ENCODE peak calls at places on chromosomes 2 and 18, in five cellular contexts. One of them, this sample, is unnamed.

GRCh38 chr2:201621293-201621999 is 21.9 kb downstream of the TMEM237 start:
- DNase-seq in epithelial cell of proximal tubule: no peak
- DNase-seq in mammary epithelial cell: no peak
- DNase-seq in GM10248: no peak
- DNase-seq in tibial nerve: no peak
- DNase-seq in this sample: no peak

GRCh38 chr18:61998335-61998734 is 105.5 kb upstream of the RNF152 start:
- DNase-seq in epithelial cell of proximal tubule: no peak
- DNase-seq in mammary epithelial cell: no peak
- DNase-seq in GM10248: no peak
- DNase-seq in tibial nerve: no peak
- DNase-seq in this sample: no peak

GRCh38 chr2:17540813-17541513 is 467 bp downstream of the VSNL1 start:
- DNase-seq in epithelial cell of proximal tubule: no peak
- DNase-seq in mammary epithelial cell: no peak
- DNase-seq in GM10248: no peak
- DNase-seq in tibial nerve: no peak
- DNase-seq in this sample: no peak

GRCh38 chr2:210475726-210476125 is 833 bp downstream of the LANCL1 start:
- DNase-seq in epithelial cell of proximal tubule: no peak
- DNase-seq in mammary epithelial cell: no peak
- DNase-seq in GM10248: no peak
- DNase-seq in tibial nerve: no peak
- DNase-seq in this sample: no peak

GRCh38 chr2:39141346-39142011 is 20.6 kb upstream of the SOS1 start:
- DNase-seq in epithelial cell of proximal tubule: no peak
- DNase-seq in mammary epithelial cell: no peak
- DNase-seq in GM10248: no peak
- DNase-seq in tibial nerve: no peak
- DNase-seq in this sample: no peak

GRCh38 chr2:233692648-233693047 is at the start of gene UGT1A6:
- DNase-seq in epithelial cell of proximal tubule: no peak
- DNase-seq in mammary epithelial cell: no peak
- DNase-seq in GM10248: no peak
- DNase-seq in tibial nerve: no peak
- DNase-seq in this sample: no peak

GRCh38 chr2:219104107-219105050 is 43.7 kb upstream of the IHH start:
- DNase-seq in epithelial cell of proximal tubule: no peak
- DNase-seq in mammary epithelial cell: peak; percentile 52
- DNase-seq in GM10248: peak; percentile 69
- DNase-seq in tibial nerve: no peak
- DNase-seq in this sample: peak; percentile 12

GRCh38 chr2:192473331-192473730 is 278.6 kb upstream of the TMEFF2 start:
- DNase-seq in epithelial cell of proximal tubule: no peak
- DNase-seq in mammary epithelial cell: peak; percentile 81
- DNase-seq in GM10248: no peak
- DNase-seq in tibial nerve: no peak
- DNase-seq in this sample: no peak

GRCh38 chr2:233247744-233248143 is 3.7 kb upstream of the ATG16L1 start:
- DNase-seq in epithelial cell of proximal tubule: peak; percentile 47
- DNase-seq in mammary epithelial cell: peak; percentile 99
- DNase-seq in GM10248: no peak
- DNase-seq in tibial nerve: no peak
- DNase-seq in this sample: no peak

GRCh38 chr18:79490593-79491551 is 95.1 kb downstream of the NFATC1 start:
- DNase-seq in epithelial cell of proximal tubule: no peak
- DNase-seq in mammary epithelial cell: no peak
- DNase-seq in GM10248: no peak
- DNase-seq in tibial nerve: no peak
- DNase-seq in this sample: no peak

GRCh38 chr2:219178377-219179175 is 501 bp downstream of the RETREG2 start:
- DNase-seq in epithelial cell of proximal tubule: no peak
- DNase-seq in mammary epithelial cell: peak; percentile 32
- DNase-seq in GM10248: peak; percentile 49
- DNase-seq in tibial nerve: peak; percentile 39
- DNase-seq in this sample: no peak

GRCh38 chr2:186702499-186702898 is 8.6 kb downstream of the FAM171B start:
- DNase-seq in epithelial cell of proximal tubule: no peak
- DNase-seq in mammary epithelial cell: no peak
- DNase-seq in GM10248: no peak
- DNase-seq in tibial nerve: no peak
- DNase-seq in this sample: no peak

GRCh38 chr2:26432856-26433255 is 31.1 kb downstream of the DRC1 start:
- DNase-seq in epithelial cell of proximal tubule: no peak
- DNase-seq in mammary epithelial cell: no peak
- DNase-seq in GM10248: no peak
- DNase-seq in tibial nerve: no peak
- DNase-seq in this sample: no peak

GRCh38 chr18:61833387-61833786 is 59.4 kb downstream of the RNF152 start:
- DNase-seq in epithelial cell of proximal tubule: no peak
- DNase-seq in mammary epithelial cell: peak; percentile 32
- DNase-seq in GM10248: no peak
- DNase-seq in tibial nerve: no peak
- DNase-seq in this sample: no peak

GRCh38 chr2:153478289-153479261 is at the start of gene RPRM:
- DNase-seq in epithelial cell of proximal tubule: no peak
- DNase-seq in mammary epithelial cell: peak; percentile 43
- DNase-seq in GM10248: peak; percentile 77
- DNase-seq in tibial nerve: peak; percentile 48
- DNase-seq in this sample: peak; percentile 80

GRCh38 chr18:37393221-37393828 is 172.3 kb downstream of the CELF4 start:
- DNase-seq in epithelial cell of proximal tubule: no peak
- DNase-seq in mammary epithelial cell: no peak
- DNase-seq in GM10248: no peak
- DNase-seq in tibial nerve: no peak
- DNase-seq in this sample: no peak

GRCh38 chr18:37394610-37394965 is 171.0 kb downstream of the CELF4 start:
- DNase-seq in epithelial cell of proximal tubule: no peak
- DNase-seq in mammary epithelial cell: no peak
- DNase-seq in GM10248: no peak
- DNase-seq in tibial nerve: no peak
- DNase-seq in this sample: no peak

GRCh38 chr18:37395138-37395537 is 170.5 kb downstream of the CELF4 start:
- DNase-seq in epithelial cell of proximal tubule: no peak
- DNase-seq in mammary epithelial cell: no peak
- DNase-seq in GM10248: no peak
- DNase-seq in tibial nerve: no peak
- DNase-seq in this sample: no peak

GRCh38 chr18:37392648-37393047 is 172.9 kb downstream of the CELF4 start:
- DNase-seq in epithelial cell of proximal tubule: no peak
- DNase-seq in mammary epithelial cell: no peak
- DNase-seq in GM10248: no peak
- DNase-seq in tibial nerve: no peak
- DNase-seq in this sample: no peak

DNA sequence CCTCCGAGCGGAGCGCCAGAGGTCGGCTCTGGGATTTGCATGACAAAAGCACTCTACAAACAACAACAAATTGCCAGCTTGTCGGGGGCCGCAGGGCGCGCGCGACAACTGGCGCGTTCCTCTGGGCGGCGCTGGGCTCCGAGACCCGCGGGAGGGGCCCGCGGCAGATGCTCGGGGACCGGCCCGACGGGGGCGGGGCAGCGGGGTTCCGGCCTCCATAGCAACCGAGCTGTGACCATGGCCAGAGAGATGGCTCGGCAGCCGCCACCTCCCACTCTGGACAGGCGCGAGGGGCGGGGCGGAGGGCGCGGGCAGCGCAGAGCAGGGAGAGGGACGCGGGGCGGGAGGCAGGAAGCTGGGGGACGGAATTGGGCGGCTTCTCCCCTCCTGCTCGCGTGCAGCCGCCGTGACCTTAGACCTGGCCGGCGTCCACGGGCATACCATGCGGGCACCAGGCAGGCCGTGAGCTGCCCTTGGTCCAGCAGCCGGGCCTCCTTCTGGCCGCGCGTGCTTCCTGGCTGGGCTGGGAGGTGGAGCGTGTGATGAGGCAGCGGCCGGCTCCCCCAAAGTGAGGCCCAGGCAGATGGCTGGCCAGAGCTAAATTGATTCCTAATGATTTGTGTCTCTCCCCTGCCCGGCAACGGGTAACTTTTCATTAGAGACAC is 171.5 kb downstream of the CELF4 start:
- DNase-seq in epithelial cell of proximal tubule: no peak
- DNase-seq in mammary epithelial cell: no peak
- DNase-seq in GM10248: peak; percentile 58
- DNase-seq in tibial nerve: peak; percentile 13
- DNase-seq in this sample: peak; percentile 82
- TF ChIP-seq CTCF in epithelial cell of proximal tubule: no peak
- TF ChIP-seq CTCF in mammary epithelial cell: no peak
- TF ChIP-seq CTCF in GM10248: no peak
- TF ChIP-seq CTCF in tibial nerve: no peak
- TF ChIP-seq CTCF in this sample: no peak

GRCh38 chr2:134300585-134300984 is 46.7 kb downstream of the MGAT5 start:
- DNase-seq in epithelial cell of proximal tubule: no peak
- DNase-seq in mammary epithelial cell: no peak
- DNase-seq in GM10248: no peak
- DNase-seq in tibial nerve: no peak
- DNase-seq in this sample: no peak

GRCh38 chr2:134301099-134301970 is 47.5 kb downstream of the MGAT5 start:
- DNase-seq in epithelial cell of proximal tubule: no peak
- DNase-seq in mammary epithelial cell: peak; percentile 46
- DNase-seq in GM10248: no peak
- DNase-seq in tibial nerve: no peak
- DNase-seq in this sample: no peak

GRCh38 chr2:134295441-134295840 is 41.6 kb downstream of the MGAT5 start:
- DNase-seq in epithelial cell of proximal tubule: no peak
- DNase-seq in mammary epithelial cell: no peak
- DNase-seq in GM10248: no peak
- DNase-seq in tibial nerve: no peak
- DNase-seq in this sample: no peak

GRCh38 chr2:134293719-134294537 is 40.1 kb downstream of the MGAT5 start:
- DNase-seq in epithelial cell of proximal tubule: no peak
- DNase-seq in mammary epithelial cell: peak; percentile 72
- DNase-seq in GM10248: no peak
- DNase-seq in tibial nerve: no peak
- DNase-seq in this sample: no peak

GRCh38 chr2:134299334-134299733 is 45.5 kb downstream of the MGAT5 start:
- DNase-seq in epithelial cell of proximal tubule: no peak
- DNase-seq in mammary epithelial cell: no peak
- DNase-seq in GM10248: no peak
- DNase-seq in tibial nerve: no peak
- DNase-seq in this sample: no peak
- TF ChIP-seq CTCF in epithelial cell of proximal tubule: no peak
- TF ChIP-seq CTCF in mammary epithelial cell: no peak
- TF ChIP-seq CTCF in GM10248: no peak
- TF ChIP-seq CTCF in tibial nerve: no peak
- TF ChIP-seq CTCF in this sample: no peak

DNA sequence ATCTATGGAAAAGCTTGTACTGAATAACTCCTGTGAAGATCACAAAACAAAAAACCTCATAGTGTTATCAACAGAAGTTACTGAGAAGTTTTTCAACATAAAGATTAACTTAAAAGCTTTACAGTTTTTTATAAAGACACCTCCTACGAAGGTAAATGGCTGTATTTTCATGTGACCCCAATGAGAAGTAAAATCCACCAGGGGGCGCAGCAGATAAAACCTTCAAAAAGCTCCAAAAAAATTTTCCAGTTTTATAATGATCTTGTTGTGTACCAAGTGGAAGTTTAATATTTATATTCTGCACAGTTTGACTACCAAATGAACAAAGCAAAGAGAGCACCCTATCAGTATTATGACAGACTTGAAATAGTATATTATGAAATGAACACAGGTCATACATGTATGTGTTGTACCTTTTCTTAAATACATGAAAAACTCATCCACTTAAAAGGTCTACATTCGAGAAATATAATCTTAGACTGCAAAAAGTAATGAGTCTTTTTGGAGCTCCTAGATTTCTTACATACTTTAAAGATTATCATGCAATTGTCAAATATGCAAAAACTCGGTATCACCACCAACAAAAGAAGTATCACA is 38.5 kb downstream of the PNO1 start:
- DNase-seq in epithelial cell of proximal tubule: no peak
- DNase-seq in mammary epithelial cell: peak; percentile 27
- DNase-seq in GM10248: no peak
- DNase-seq in tibial nerve: peak; percentile 53
- DNase-seq in this sample: no peak
- TF ChIP-seq CTCF in epithelial cell of proximal tubule: peak; percentile 58
- TF ChIP-seq CTCF in mammary epithelial cell: peak; percentile 46
- TF ChIP-seq CTCF in GM10248: peak; percentile 39
- TF ChIP-seq CTCF in tibial nerve: peak; percentile 72
- TF ChIP-seq CTCF in this sample: peak; percentile 69

GRCh38 chr18:12686100-12686499 is 16.4 kb downstream of the CEP76 start:
- DNase-seq in epithelial cell of proximal tubule: no peak
- DNase-seq in mammary epithelial cell: peak; percentile 20
- DNase-seq in GM10248: no peak
- DNase-seq in tibial nerve: no peak
- DNase-seq in this sample: no peak
- TF ChIP-seq CTCF in epithelial cell of proximal tubule: peak; percentile 22
- TF ChIP-seq CTCF in mammary epithelial cell: no peak
- TF ChIP-seq CTCF in GM10248: no peak
- TF ChIP-seq CTCF in tibial nerve: no peak
- TF ChIP-seq CTCF in this sample: peak; percentile 26

GRCh38 chr18:49001111-49001510 is 50.3 kb upstream of the SMAD7 start:
- DNase-seq in epithelial cell of proximal tubule: no peak
- DNase-seq in mammary epithelial cell: no peak
- DNase-seq in GM10248: no peak
- DNase-seq in tibial nerve: no peak
- DNase-seq in this sample: no peak
- TF ChIP-seq CTCF in epithelial cell of proximal tubule: no peak
- TF ChIP-seq CTCF in mammary epithelial cell: no peak
- TF ChIP-seq CTCF in GM10248: no peak
- TF ChIP-seq CTCF in tibial nerve: no peak
- TF ChIP-seq CTCF in this sample: no peak

DNA sequence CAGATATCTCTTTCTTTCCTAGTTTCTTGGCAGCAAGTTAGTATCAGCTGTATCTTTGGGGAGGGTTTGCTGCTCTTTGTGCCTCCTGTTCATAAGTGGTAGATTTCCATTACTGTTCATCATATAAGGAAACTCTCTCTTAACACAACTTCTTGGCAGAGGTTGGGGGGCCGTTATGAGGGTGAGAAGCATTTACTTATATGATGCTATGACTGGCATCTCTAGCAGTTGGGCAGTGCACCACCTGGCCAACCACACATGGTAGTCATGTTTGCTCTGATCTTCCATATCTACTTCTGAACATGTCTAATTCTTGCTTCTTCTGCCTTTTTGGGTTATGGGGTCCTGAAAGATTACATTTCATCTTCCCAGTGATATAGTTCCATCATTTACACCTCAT is 282.2 kb downstream of the CYRIA start:
- DNase-seq in epithelial cell of proximal tubule: no peak
- DNase-seq in mammary epithelial cell: no peak
- DNase-seq in GM10248: no peak
- DNase-seq in tibial nerve: no peak
- DNase-seq in this sample: no peak
- TF ChIP-seq CTCF in epithelial cell of proximal tubule: no peak
- TF ChIP-seq CTCF in mammary epithelial cell: no peak
- TF ChIP-seq CTCF in GM10248: no peak
- TF ChIP-seq CTCF in tibial nerve: no peak
- TF ChIP-seq CTCF in this sample: no peak

GRCh38 chr18:49025767-49026500 is 75.2 kb upstream of the SMAD7 start:
- DNase-seq in epithelial cell of proximal tubule: no peak
- DNase-seq in mammary epithelial cell: no peak
- DNase-seq in GM10248: no peak
- DNase-seq in tibial nerve: no peak
- DNase-seq in this sample: no peak
- TF ChIP-seq CTCF in epithelial cell of proximal tubule: no peak
- TF ChIP-seq CTCF in mammary epithelial cell: no peak
- TF ChIP-seq CTCF in GM10248: no peak
- TF ChIP-seq CTCF in tibial nerve: no peak
- TF ChIP-seq CTCF in this sample: no peak